ENCODE peak calls at places on chromosome 16, in five cellular contexts. S, H, M, P and Y are unnamed samples.

GRCh38 chr16:78072275-78072674 is 27.2 kb upstream of the WWOX start:
- DNase-seq in H (no peak), P (no peak), S (no peak), M (no peak), Y (no peak)

GRCh38 chr16:138049-138417 is 440 bp downstream of the NPRL3 start:
- DNase-seq in S (no peak), H (no peak), M (peak), P (no peak), Y (no peak)

GRCh38 chr16:85649411-85649977 is 36.4 kb downstream of the GSE1 start:
- DNase-seq in H (no peak), S (no peak), P (no peak), M (no peak), Y (no peak)

GRCh38 chr16:6667393-6667792 is 665.3 kb upstream of the RBFOX1 start:
- DNase-seq in P (no peak), M (no peak), H (no peak), S (no peak), Y (no peak)

GRCh38 chr16:70483426-70483825 is 29.0 kb downstream of the FCSK start:
- DNase-seq in M (no peak), P (no peak), S (no peak), H (no peak), Y (no peak)

GRCh38 chr16:1794908-1795666 is 1.6 kb upstream of the IGFALS start:
- DNase-seq in M (no peak), P (no peak), S (no peak), H (no peak), Y (no peak)

GRCh38 chr16:69276143-69277115 is 34.7 kb upstream of the VPS4A start:
- DNase-seq in S (peak), P (no peak), H (no peak), M (no peak), Y (peak)

GRCh38 chr16:9337262-9338032 is 246.0 kb downstream of the HAPSTR1 start:
- DNase-seq in M (no peak), P (no peak), S (no peak), H (no peak), Y (no peak)

GRCh38 chr16:49556252-49557069 is 182.9 kb downstream of the C16orf78 start:
- DNase-seq in H (no peak), S (no peak), P (no peak), M (no peak), Y (no peak)

GRCh38 chr16:51763072-51763658 is 612.1 kb upstream of the SALL1 start:
- DNase-seq in P (no peak), M (no peak), S (no peak), H (no peak), Y (no peak)

GRCh38 chr16:2147981-2148671 is at the start of gene RAB26:
- DNase-seq in P (peak), M (peak), H (no peak), S (peak), Y (no peak)

GRCh38 chr16:62201911-62202310 is 165.7 kb upstream of the CDH8 start:
- DNase-seq in M (no peak), H (no peak), P (no peak), S (no peak), Y (no peak)

GRCh38 chr16:71851726-71852125 is 6.0 kb downstream of the ATXN1L start:
- DNase-seq in S (no peak), H (no peak), P (no peak), M (no peak), Y (no peak)

GRCh38 chr16:48517493-48517892 is 92.5 kb downstream of the N4BP1 start:
- DNase-seq in P (no peak), S (no peak), M (no peak), H (no peak), Y (no peak)

GRCh38 chr16:19236561-19236960 is 49.0 kb upstream of the CLEC19A start:
- DNase-seq in H (no peak), S (no peak), M (no peak), P (no peak), Y (no peak)

GRCh38 chr16:49858200-49859129 is 2.6 kb upstream of the ZNF423 start:
- DNase-seq in S (peak), H (no peak), P (no peak), M (no peak), Y (no peak)

GRCh38 chr16:70665113-70665694 is 18.8 kb downstream of the IL34 start:
- DNase-seq in H (no peak), S (no peak), M (no peak), P (no peak), Y (no peak)

GRCh38 chr16:87845213-87845612 is 24.1 kb downstream of the SLC7A5 start:
- DNase-seq in M (no peak), H (no peak), S (no peak), P (no peak), Y (no peak)

GRCh38 chr16:30949655-30950515 is 1.0 kb downstream of the ORAI3 start:
- DNase-seq in M (no peak), S (no peak), H (peak), P (peak), Y (peak)

GRCh38 chr16:87419971-87420370 is 27.8 kb downstream of the MAP1LC3B start:
- DNase-seq in M (no peak), S (no peak), P (no peak), H (no peak), Y (no peak)

GRCh38 chr16:66443269-66443652 is 16.2 kb downstream of the BEAN1 start:
- DNase-seq in M (no peak), S (no peak), H (no peak), P (no peak), Y (no peak)

GRCh38 chr16:71722801-71723536 is 1.5 kb downstream of the PHLPP2 start:
- DNase-seq in H (no peak), S (peak), P (no peak), M (peak), Y (peak)

GRCh38 chr16:50547944-50548658 is at the start of gene NKD1:
- DNase-seq in H (no peak), M (peak), P (peak), S (peak), Y (no peak)

GRCh38 chr16:57304169-57305061 is 19.9 kb upstream of the PLLP start:
- DNase-seq in H (no peak), M (no peak), S (peak), P (no peak), Y (no peak)

GRCh38 chr16:85243312-85243711 is 131.0 kb upstream of the CIBAR2 start:
- DNase-seq in S (no peak), P (no peak), H (no peak), M (no peak), Y (no peak)

GRCh38 chr16:8751481-8752311 is 45.7 kb downstream of the TMEM186 start:
- DNase-seq in H (no peak), S (peak), M (no peak), P (no peak), Y (peak)

GRCh38 chr16:16933861-16934260 is 536.9 kb downstream of the XYLT1 start:
- DNase-seq in S (no peak), M (no peak), H (no peak), P (no peak), Y (no peak)

GRCh38 chr16:9125658-9126492 is 34.4 kb downstream of the HAPSTR1 start:
- DNase-seq in H (no peak), P (no peak), S (no peak), M (no peak), Y (no peak)

GRCh38 chr16:80804451-80805383 is at the start of gene CDYL2:
- DNase-seq in S (peak), M (peak), P (no peak), H (no peak), Y (no peak)

GRCh38 chr16:81003610-81004460 is 2.9 kb downstream of the CMC2 start:
- DNase-seq in H (no peak), M (no peak), S (no peak), P (no peak), Y (no peak)